ENCODE peak calls at places on chromosome 13, in four cellular contexts. One of them, this sample, is unnamed.

GRCh38 chr13:32548837-32549236 is 10.2 kb upstream of the N4BP2L2 start:
- DNase-seq in anterior cingulate cortex: no peak
- DNase-seq in colonic mucosa: no peak
- DNase-seq in stimulated activated CD8-positive, alpha-beta memory T cell treated with anti-CD3 and anti-CD28 coated beads, Interleukin-4, amount 100 ng/mL, for 1 hour: no peak
- DNase-seq in this sample: no peak

GRCh38 chr13:26502826-26503225 is 54.7 kb upstream of the WASF3 start:
- DNase-seq in anterior cingulate cortex: no peak
- DNase-seq in colonic mucosa: no peak
- DNase-seq in stimulated activated CD8-positive, alpha-beta memory T cell treated with anti-CD3 and anti-CD28 coated beads, Interleukin-4, amount 100 ng/mL, for 1 hour: no peak
- DNase-seq in this sample: no peak

GRCh38 chr13:30027569-30028455 is 177.4 kb upstream of the UBL3 start:
- DNase-seq in anterior cingulate cortex: no peak
- DNase-seq in colonic mucosa: no peak
- DNase-seq in stimulated activated CD8-positive, alpha-beta memory T cell treated with anti-CD3 and anti-CD28 coated beads, Interleukin-4, amount 100 ng/mL, for 1 hour: no peak
- DNase-seq in this sample: no peak

GRCh38 chr13:96200810-96201209 is 110.9 kb downstream of the HS6ST3 start:
- DNase-seq in anterior cingulate cortex: no peak
- DNase-seq in colonic mucosa: no peak
- DNase-seq in stimulated activated CD8-positive, alpha-beta memory T cell treated with anti-CD3 and anti-CD28 coated beads, Interleukin-4, amount 100 ng/mL, for 1 hour: no peak
- DNase-seq in this sample: no peak

GRCh38 chr13:32314968-32315254 is 252 bp downstream of the ZAR1L start:
- DNase-seq in anterior cingulate cortex: no peak
- DNase-seq in colonic mucosa: peak
- DNase-seq in stimulated activated CD8-positive, alpha-beta memory T cell treated with anti-CD3 and anti-CD28 coated beads, Interleukin-4, amount 100 ng/mL, for 1 hour: peak
- DNase-seq in this sample: no peak

GRCh38 chr13:32200741-32201140 is 114.4 kb downstream of the ZAR1L start:
- DNase-seq in anterior cingulate cortex: no peak
- DNase-seq in colonic mucosa: no peak
- DNase-seq in stimulated activated CD8-positive, alpha-beta memory T cell treated with anti-CD3 and anti-CD28 coated beads, Interleukin-4, amount 100 ng/mL, for 1 hour: no peak
- DNase-seq in this sample: no peak

GRCh38 chr13:73991384-73991783 is 142.8 kb downstream of the KLF12 start:
- DNase-seq in anterior cingulate cortex: no peak
- DNase-seq in colonic mucosa: no peak
- DNase-seq in stimulated activated CD8-positive, alpha-beta memory T cell treated with anti-CD3 and anti-CD28 coated beads, Interleukin-4, amount 100 ng/mL, for 1 hour: no peak
- DNase-seq in this sample: no peak

GRCh38 chr13:109395014-109395413 is 391.4 kb downstream of the IRS2 start:
- DNase-seq in anterior cingulate cortex: no peak
- DNase-seq in colonic mucosa: no peak
- DNase-seq in stimulated activated CD8-positive, alpha-beta memory T cell treated with anti-CD3 and anti-CD28 coated beads, Interleukin-4, amount 100 ng/mL, for 1 hour: no peak
- DNase-seq in this sample: no peak

GRCh38 chr13:46345866-46346265 is 41.2 kb downstream of the RUBCNL start:
- DNase-seq in anterior cingulate cortex: no peak
- DNase-seq in colonic mucosa: no peak
- DNase-seq in stimulated activated CD8-positive, alpha-beta memory T cell treated with anti-CD3 and anti-CD28 coated beads, Interleukin-4, amount 100 ng/mL, for 1 hour: no peak
- DNase-seq in this sample: no peak

GRCh38 chr13:34657716-34658115 is 284.4 kb upstream of the NBEA start:
- DNase-seq in anterior cingulate cortex: no peak
- DNase-seq in colonic mucosa: no peak
- DNase-seq in stimulated activated CD8-positive, alpha-beta memory T cell treated with anti-CD3 and anti-CD28 coated beads, Interleukin-4, amount 100 ng/mL, for 1 hour: no peak
- DNase-seq in this sample: no peak

GRCh38 chr13:48975926-48976676 is 389 bp downstream of the FNDC3A start:
- DNase-seq in anterior cingulate cortex: peak
- DNase-seq in colonic mucosa: peak
- DNase-seq in stimulated activated CD8-positive, alpha-beta memory T cell treated with anti-CD3 and anti-CD28 coated beads, Interleukin-4, amount 100 ng/mL, for 1 hour: peak
- DNase-seq in this sample: peak

GRCh38 chr13:21361123-21361522 is 98.0 kb downstream of the ZDHHC20 start:
- DNase-seq in anterior cingulate cortex: no peak
- DNase-seq in colonic mucosa: no peak
- DNase-seq in stimulated activated CD8-positive, alpha-beta memory T cell treated with anti-CD3 and anti-CD28 coated beads, Interleukin-4, amount 100 ng/mL, for 1 hour: no peak
- DNase-seq in this sample: no peak

GRCh38 chr13:52130641-52131040 is 1.8 kb upstream of the NEK5 start:
- DNase-seq in anterior cingulate cortex: no peak
- DNase-seq in colonic mucosa: no peak
- DNase-seq in stimulated activated CD8-positive, alpha-beta memory T cell treated with anti-CD3 and anti-CD28 coated beads, Interleukin-4, amount 100 ng/mL, for 1 hour: no peak
- DNase-seq in this sample: no peak

GRCh38 chr13:103430368-103430767 is 364.2 kb upstream of the SLC10A2 start:
- DNase-seq in anterior cingulate cortex: no peak
- DNase-seq in colonic mucosa: no peak
- DNase-seq in stimulated activated CD8-positive, alpha-beta memory T cell treated with anti-CD3 and anti-CD28 coated beads, Interleukin-4, amount 100 ng/mL, for 1 hour: no peak
- DNase-seq in this sample: no peak

GRCh38 chr13:35349052-35349451 is 127.4 kb downstream of the MAB21L1 start:
- DNase-seq in anterior cingulate cortex: no peak
- DNase-seq in colonic mucosa: no peak
- DNase-seq in stimulated activated CD8-positive, alpha-beta memory T cell treated with anti-CD3 and anti-CD28 coated beads, Interleukin-4, amount 100 ng/mL, for 1 hour: no peak
- DNase-seq in this sample: no peak

GRCh38 chr13:28843594-28843993 is 23.5 kb downstream of the MTUS2 start:
- DNase-seq in anterior cingulate cortex: no peak
- DNase-seq in colonic mucosa: no peak
- DNase-seq in stimulated activated CD8-positive, alpha-beta memory T cell treated with anti-CD3 and anti-CD28 coated beads, Interleukin-4, amount 100 ng/mL, for 1 hour: no peak
- DNase-seq in this sample: no peak

GRCh38 chr13:62524498-62524897 is 1108.8 kb upstream of the PCDH20 start:
- DNase-seq in anterior cingulate cortex: no peak
- DNase-seq in colonic mucosa: no peak
- DNase-seq in stimulated activated CD8-positive, alpha-beta memory T cell treated with anti-CD3 and anti-CD28 coated beads, Interleukin-4, amount 100 ng/mL, for 1 hour: no peak
- DNase-seq in this sample: no peak

GRCh38 chr13:106138620-106139019 is 396.8 kb downstream of the EFNB2 start:
- DNase-seq in anterior cingulate cortex: no peak
- DNase-seq in colonic mucosa: no peak
- DNase-seq in stimulated activated CD8-positive, alpha-beta memory T cell treated with anti-CD3 and anti-CD28 coated beads, Interleukin-4, amount 100 ng/mL, for 1 hour: no peak
- DNase-seq in this sample: no peak

GRCh38 chr13:77523834-77524728 is 11.4 kb upstream of the SCEL start:
- DNase-seq in anterior cingulate cortex: no peak
- DNase-seq in colonic mucosa: no peak
- DNase-seq in stimulated activated CD8-positive, alpha-beta memory T cell treated with anti-CD3 and anti-CD28 coated beads, Interleukin-4, amount 100 ng/mL, for 1 hour: no peak
- DNase-seq in this sample: no peak

GRCh38 chr13:96473463-96474157 is 383.7 kb downstream of the HS6ST3 start:
- DNase-seq in anterior cingulate cortex: no peak
- DNase-seq in colonic mucosa: no peak
- DNase-seq in stimulated activated CD8-positive, alpha-beta memory T cell treated with anti-CD3 and anti-CD28 coated beads, Interleukin-4, amount 100 ng/mL, for 1 hour: no peak
- DNase-seq in this sample: no peak

GRCh38 chr13:31444266-31444862 is 244.6 kb downstream of the B3GLCT start:
- DNase-seq in anterior cingulate cortex: no peak
- DNase-seq in colonic mucosa: no peak
- DNase-seq in stimulated activated CD8-positive, alpha-beta memory T cell treated with anti-CD3 and anti-CD28 coated beads, Interleukin-4, amount 100 ng/mL, for 1 hour: no peak
- DNase-seq in this sample: no peak

GRCh38 chr13:44809152-44809551 is 180.1 kb downstream of the NUFIP1 start:
- DNase-seq in anterior cingulate cortex: no peak
- DNase-seq in colonic mucosa: no peak
- DNase-seq in stimulated activated CD8-positive, alpha-beta memory T cell treated with anti-CD3 and anti-CD28 coated beads, Interleukin-4, amount 100 ng/mL, for 1 hour: no peak
- DNase-seq in this sample: no peak

GRCh38 chr13:94660695-94661324 is 51.5 kb downstream of the SOX21 start:
- DNase-seq in anterior cingulate cortex: no peak
- DNase-seq in colonic mucosa: no peak
- DNase-seq in stimulated activated CD8-positive, alpha-beta memory T cell treated with anti-CD3 and anti-CD28 coated beads, Interleukin-4, amount 100 ng/mL, for 1 hour: no peak
- DNase-seq in this sample: peak

GRCh38 chr13:59533561-59534337 is 630.0 kb downstream of the DIAPH3 start:
- DNase-seq in anterior cingulate cortex: no peak
- DNase-seq in colonic mucosa: no peak
- DNase-seq in stimulated activated CD8-positive, alpha-beta memory T cell treated with anti-CD3 and anti-CD28 coated beads, Interleukin-4, amount 100 ng/mL, for 1 hour: no peak
- DNase-seq in this sample: no peak

GRCh38 chr13:110234532-110234931 is 72.4 kb downstream of the COL4A1 start:
- DNase-seq in anterior cingulate cortex: no peak
- DNase-seq in colonic mucosa: no peak
- DNase-seq in stimulated activated CD8-positive, alpha-beta memory T cell treated with anti-CD3 and anti-CD28 coated beads, Interleukin-4, amount 100 ng/mL, for 1 hour: no peak
- DNase-seq in this sample: no peak

GRCh38 chr13:51125495-51126226 is 14.6 kb upstream of the C13orf42 start:
- DNase-seq in anterior cingulate cortex: no peak
- DNase-seq in colonic mucosa: peak
- DNase-seq in stimulated activated CD8-positive, alpha-beta memory T cell treated with anti-CD3 and anti-CD28 coated beads, Interleukin-4, amount 100 ng/mL, for 1 hour: peak
- DNase-seq in this sample: peak

GRCh38 chr13:52974711-52975110 is 53.9 kb upstream of the OLFM4 start:
- DNase-seq in anterior cingulate cortex: no peak
- DNase-seq in colonic mucosa: no peak
- DNase-seq in stimulated activated CD8-positive, alpha-beta memory T cell treated with anti-CD3 and anti-CD28 coated beads, Interleukin-4, amount 100 ng/mL, for 1 hour: no peak
- DNase-seq in this sample: no peak

GRCh38 chr13:26325876-26326275 is 71.9 kb downstream of the CDK8 start:
- DNase-seq in anterior cingulate cortex: no peak
- DNase-seq in colonic mucosa: no peak
- DNase-seq in stimulated activated CD8-positive, alpha-beta memory T cell treated with anti-CD3 and anti-CD28 coated beads, Interleukin-4, amount 100 ng/mL, for 1 hour: no peak
- DNase-seq in this sample: no peak

This sample was measured in pons.